ENCODE peak calls at places on chromosomes 7 and 10, in five cellular contexts. One of them, this sample, is unnamed.

GRCh38 chr10:72808001-72808400 is 85.5 kb upstream of the OIT3 start:
- DNase-seq in aorta: no peak
- DNase-seq in fibroblast of pulmonary artery: no peak
- DNase-seq in Peyer's patch: no peak
- DNase-seq in A549: no peak
- DNase-seq in this sample: no peak

GRCh38 chr7:118573065-118573464 is 348.6 kb downstream of the ANKRD7 start:
- DNase-seq in aorta: no peak
- DNase-seq in fibroblast of pulmonary artery: no peak
- DNase-seq in Peyer's patch: no peak
- DNase-seq in A549: no peak
- DNase-seq in this sample: no peak

GRCh38 chr10:33306126-33306525 is 28.3 kb downstream of the NRP1 start:
- DNase-seq in aorta: no peak
- DNase-seq in fibroblast of pulmonary artery: peak; percentile 33
- DNase-seq in Peyer's patch: no peak
- DNase-seq in A549: no peak
- DNase-seq in this sample: peak; percentile 44

GRCh38 chr7:41247128-41247865 is 455.6 kb downstream of the INHBA start:
- DNase-seq in aorta: no peak
- DNase-seq in fibroblast of pulmonary artery: no peak
- DNase-seq in Peyer's patch: no peak
- DNase-seq in A549: no peak
- DNase-seq in this sample: no peak

GRCh38 chr7:140230517-140230861 is 53.7 kb upstream of the KDM7A start:
- DNase-seq in aorta: peak; percentile 80
- DNase-seq in fibroblast of pulmonary artery: no peak
- DNase-seq in Peyer's patch: peak; percentile 82
- DNase-seq in A549: no peak
- DNase-seq in this sample: peak; percentile 3

GRCh38 chr10:46557319-46558140 is 1.1 kb upstream of the GPRIN2 start:
- DNase-seq in aorta: peak; percentile 81
- DNase-seq in fibroblast of pulmonary artery: no peak
- DNase-seq in Peyer's patch: peak; percentile 58
- DNase-seq in A549: no peak
- DNase-seq in this sample: no peak

GRCh38 chr7:112232212-112232978 is 25.9 kb downstream of the ZNF277 start:
- DNase-seq in aorta: no peak
- DNase-seq in fibroblast of pulmonary artery: no peak
- DNase-seq in Peyer's patch: no peak
- DNase-seq in A549: no peak
- DNase-seq in this sample: no peak

GRCh38 chr10:118002581-118002980 is 44.2 kb downstream of the RAB11FIP2 start:
- DNase-seq in aorta: no peak
- DNase-seq in fibroblast of pulmonary artery: peak; percentile 60
- DNase-seq in Peyer's patch: no peak
- DNase-seq in A549: peak; percentile 57
- DNase-seq in this sample: peak; percentile 64

GRCh38 chr7:91569702-91570457 is 305.6 kb downstream of the FZD1 start:
- DNase-seq in aorta: no peak
- DNase-seq in fibroblast of pulmonary artery: no peak
- DNase-seq in Peyer's patch: no peak
- DNase-seq in A549: no peak
- DNase-seq in this sample: peak; percentile 43

GRCh38 chr10:98374176-98374969 is 40.6 kb downstream of the PYROXD2 start:
- DNase-seq in aorta: no peak
- DNase-seq in fibroblast of pulmonary artery: peak; percentile 61
- DNase-seq in Peyer's patch: no peak
- DNase-seq in A549: no peak
- DNase-seq in this sample: peak; percentile 51

GRCh38 chr10:79399242-79399831 is 46.1 kb downstream of the ZCCHC24 start:
- DNase-seq in aorta: peak; percentile 95
- DNase-seq in fibroblast of pulmonary artery: peak; percentile 97
- DNase-seq in Peyer's patch: peak; percentile 69
- DNase-seq in A549: no peak
- DNase-seq in this sample: peak; percentile 98

GRCh38 chr10:121597504-121598241 is 571 bp downstream of the FGFR2 start:
- DNase-seq in aorta: peak; percentile 79
- DNase-seq in fibroblast of pulmonary artery: no peak
- DNase-seq in Peyer's patch: no peak
- DNase-seq in A549: no peak
- DNase-seq in this sample: no peak

GRCh38 chr10:48659790-48660189 is 24.9 kb upstream of the WDFY4 start:
- DNase-seq in aorta: no peak
- DNase-seq in fibroblast of pulmonary artery: peak; percentile 21
- DNase-seq in Peyer's patch: no peak
- DNase-seq in A549: no peak
- DNase-seq in this sample: no peak

GRCh38 chr10:113384181-113384580 is 168.7 kb upstream of the HABP2 start:
- DNase-seq in aorta: no peak
- DNase-seq in fibroblast of pulmonary artery: no peak
- DNase-seq in Peyer's patch: no peak
- DNase-seq in A549: no peak
- DNase-seq in this sample: no peak

GRCh38 chr10:113385021-113385975 is 167.6 kb upstream of the HABP2 start:
- DNase-seq in aorta: peak; percentile 90
- DNase-seq in fibroblast of pulmonary artery: peak; percentile 92
- DNase-seq in Peyer's patch: peak; percentile 67
- DNase-seq in A549: peak; percentile 84
- DNase-seq in this sample: peak; percentile 96

GRCh38 chr10:113382691-113383090 is 170.2 kb upstream of the HABP2 start:
- DNase-seq in aorta: no peak
- DNase-seq in fibroblast of pulmonary artery: no peak
- DNase-seq in Peyer's patch: no peak
- DNase-seq in A549: no peak
- DNase-seq in this sample: peak; percentile 47

GRCh38 chr10:113386005-113386404 is 166.8 kb upstream of the HABP2 start:
- DNase-seq in aorta: peak; percentile 85
- DNase-seq in fibroblast of pulmonary artery: peak; percentile 26
- DNase-seq in Peyer's patch: no peak
- DNase-seq in A549: peak; percentile 13
- DNase-seq in this sample: peak; percentile 58

DNA sequence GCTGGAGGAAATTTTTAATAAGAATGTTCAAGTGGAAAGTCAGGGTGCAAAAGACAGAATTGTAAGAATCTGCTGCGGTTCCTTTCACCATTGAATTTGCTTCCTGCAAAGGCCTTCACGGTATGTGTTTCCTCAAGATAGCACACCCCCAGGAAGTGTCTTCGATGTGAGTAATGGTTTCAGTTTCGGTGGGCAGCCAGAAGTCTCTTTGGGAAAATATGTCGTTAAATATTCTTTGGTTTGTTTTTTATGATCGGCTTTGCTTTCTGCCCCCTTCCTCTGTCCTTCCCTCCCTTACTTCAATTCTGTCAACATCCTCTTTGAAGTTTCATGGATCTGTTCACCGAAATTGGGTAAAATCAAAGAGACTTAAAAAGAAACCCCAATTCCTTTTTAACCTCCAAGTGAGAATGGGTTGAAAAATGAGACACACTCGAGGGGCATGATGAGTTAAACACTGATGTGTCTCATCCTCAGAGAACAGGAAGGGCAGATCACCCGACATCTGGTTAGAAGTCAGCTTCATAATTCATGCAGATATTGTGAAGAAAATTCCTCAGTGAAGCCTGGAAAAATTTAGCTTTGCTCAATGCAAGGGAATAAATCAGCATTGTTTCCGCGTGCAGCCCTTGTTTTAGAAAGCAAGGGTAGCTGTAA is 170.8 kb upstream of the HABP2 start:
- DNase-seq in aorta: no peak
- DNase-seq in fibroblast of pulmonary artery: peak; percentile 79
- DNase-seq in Peyer's patch: no peak
- DNase-seq in A549: no peak
- DNase-seq in this sample: peak; percentile 82
- H3K4me3 ChIP-seq in aorta: no peak overlapping the region
- H3K4me3 ChIP-seq in fibroblast of pulmonary artery: peak overlapping the region; percentile 48
- H3K4me3 ChIP-seq in Peyer's patch: peak overlapping the region; percentile 22
- H3K4me3 ChIP-seq in A549: no peak overlapping the region
- H3K4me3 ChIP-seq in this sample: peak overlapping the region; percentile 46

DNA sequence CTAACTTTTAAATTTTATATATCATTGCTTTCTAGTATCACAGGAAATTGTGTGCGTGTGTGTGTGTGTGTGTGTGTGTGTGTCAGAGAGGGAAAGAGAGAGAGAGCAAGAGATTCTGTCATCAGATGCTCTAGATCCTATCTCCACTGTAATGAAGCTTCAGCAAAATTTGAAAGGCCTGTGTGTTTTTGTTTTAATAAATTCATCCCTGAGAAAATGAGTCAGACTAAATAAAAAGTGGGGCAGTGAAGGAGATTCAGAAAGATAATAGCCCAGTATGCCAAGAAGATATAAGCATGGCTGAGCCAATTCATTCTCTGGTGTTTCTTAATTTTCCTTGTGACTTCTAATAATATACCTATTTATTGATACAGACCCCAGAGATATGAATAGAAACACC is 184.2 kb upstream of the TMEM196 start:
- DNase-seq in aorta: no peak
- DNase-seq in fibroblast of pulmonary artery: peak; percentile 31
- DNase-seq in Peyer's patch: no peak
- DNase-seq in A549: peak; percentile 12
- DNase-seq in this sample: peak; percentile 55
- H3K4me3 ChIP-seq in aorta: no peak overlapping the region
- H3K4me3 ChIP-seq in fibroblast of pulmonary artery: no peak overlapping the region
- H3K4me3 ChIP-seq in Peyer's patch: no peak overlapping the region
- H3K4me3 ChIP-seq in A549: no peak overlapping the region
- H3K4me3 ChIP-seq in this sample: no peak overlapping the region

GRCh38 chr10:68470300-68470699 is 1.5 kb downstream of the DNA2 start:
- DNase-seq in aorta: no peak
- DNase-seq in fibroblast of pulmonary artery: no peak
- DNase-seq in Peyer's patch: no peak
- DNase-seq in A549: no peak
- DNase-seq in this sample: no peak
- H3K4me3 ChIP-seq in aorta: no peak overlapping the region
- H3K4me3 ChIP-seq in fibroblast of pulmonary artery: peak overlapping the region; percentile 90
- H3K4me3 ChIP-seq in Peyer's patch: no peak overlapping the region
- H3K4me3 ChIP-seq in A549: peak overlapping the region; percentile 73
- H3K4me3 ChIP-seq in this sample: peak overlapping the region; percentile 86

DNA sequence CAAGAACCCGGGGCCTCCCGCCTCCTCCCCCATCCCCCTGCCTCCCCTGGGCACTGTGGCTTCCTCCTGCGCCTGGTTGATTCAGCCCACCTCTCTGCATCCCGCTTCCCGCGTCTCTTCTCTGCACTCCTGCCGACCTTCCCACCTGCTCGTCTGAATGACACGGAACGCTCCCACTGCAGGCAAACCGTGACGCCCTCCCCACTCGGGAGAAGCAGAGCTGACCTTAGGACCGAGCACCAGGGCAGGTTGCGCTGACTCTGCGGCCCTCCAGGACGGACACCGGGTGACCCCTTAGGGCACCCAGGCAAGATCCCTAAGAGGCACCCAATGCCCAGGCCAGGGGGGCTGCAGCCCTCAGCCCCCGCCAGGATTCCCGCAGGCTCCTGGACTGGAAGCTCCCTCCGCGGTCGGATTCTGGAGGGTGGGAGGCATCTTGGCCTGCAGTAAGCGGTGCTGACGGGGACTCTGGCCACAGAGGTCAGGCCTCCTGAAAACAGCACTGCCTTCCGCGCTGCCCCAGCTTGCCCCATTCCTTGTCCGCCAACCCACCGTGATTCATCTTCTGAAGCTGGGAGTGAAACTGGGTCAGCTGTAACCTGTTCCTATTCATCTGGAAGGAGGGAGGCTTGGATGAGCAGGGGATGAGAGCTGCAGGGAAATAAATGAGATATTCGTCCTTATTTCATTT is 965 bp downstream of the CALML3 start:
- DNase-seq in aorta: peak; percentile 68
- DNase-seq in fibroblast of pulmonary artery: no peak
- DNase-seq in Peyer's patch: peak; percentile 30
- DNase-seq in A549: no peak
- DNase-seq in this sample: no peak
- H3K4me3 ChIP-seq in aorta: no peak overlapping the region
- H3K4me3 ChIP-seq in fibroblast of pulmonary artery: no peak overlapping the region
- H3K4me3 ChIP-seq in Peyer's patch: no peak overlapping the region
- H3K4me3 ChIP-seq in A549: no peak overlapping the region
- H3K4me3 ChIP-seq in this sample: no peak overlapping the region

DNA sequence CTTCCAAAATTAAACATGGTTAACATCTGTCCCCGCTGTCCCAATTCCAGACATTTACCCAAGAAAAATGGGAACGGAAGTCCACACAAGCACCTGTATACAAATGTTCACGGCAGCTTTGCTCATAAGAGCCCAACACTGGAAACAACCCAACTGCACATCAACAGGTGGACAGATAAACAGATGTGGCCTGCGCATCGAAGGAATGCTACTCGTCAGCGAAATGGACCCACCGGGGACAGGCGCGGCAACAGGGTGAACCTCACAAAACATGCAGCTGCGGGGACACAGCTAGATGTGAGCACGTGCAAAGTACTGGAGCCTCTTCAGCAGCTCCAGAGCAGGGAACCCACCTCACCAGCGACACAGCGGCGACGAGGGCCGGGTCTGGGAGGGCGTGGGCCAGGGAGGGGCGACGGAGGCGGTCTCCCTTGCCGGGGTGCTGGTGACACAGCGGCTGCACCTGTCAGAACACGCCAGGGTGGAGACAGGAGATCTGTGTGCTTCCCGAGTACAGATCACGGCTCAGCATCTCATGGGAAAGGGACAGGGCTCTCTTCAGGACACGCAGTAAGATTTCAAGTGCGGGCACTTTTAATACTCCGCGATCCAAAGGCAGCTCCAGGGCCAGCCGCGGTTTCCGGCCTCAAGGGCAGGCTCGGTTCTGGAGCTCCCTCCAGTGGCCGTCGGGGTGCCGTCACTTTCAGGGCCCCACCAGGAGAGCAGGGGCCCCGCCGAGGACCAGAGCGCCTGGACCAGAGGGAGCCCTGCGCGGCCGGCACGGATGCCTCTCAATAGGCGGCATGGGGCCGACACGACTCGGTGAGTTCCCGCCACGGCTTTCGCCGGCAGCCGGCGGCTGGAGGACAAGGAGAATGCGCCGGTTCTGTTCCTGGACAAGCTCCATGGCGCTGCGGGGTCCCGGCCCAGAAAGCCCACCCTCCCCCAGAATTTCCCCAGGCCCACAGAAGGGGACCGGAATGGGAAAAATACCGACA is 21.2 kb downstream of the GPR146 start:
- DNase-seq in aorta: peak; percentile 96
- DNase-seq in fibroblast of pulmonary artery: peak; percentile 77
- DNase-seq in Peyer's patch: peak; percentile 89
- DNase-seq in A549: peak; percentile 72
- DNase-seq in this sample: peak; percentile 62
- H3K4me3 ChIP-seq in aorta: no peak overlapping the region
- H3K4me3 ChIP-seq in fibroblast of pulmonary artery: no peak overlapping the region
- H3K4me3 ChIP-seq in Peyer's patch: peak overlapping the region; percentile 7
- H3K4me3 ChIP-seq in A549: no peak overlapping the region
- H3K4me3 ChIP-seq in this sample: no peak overlapping the region

DNA sequence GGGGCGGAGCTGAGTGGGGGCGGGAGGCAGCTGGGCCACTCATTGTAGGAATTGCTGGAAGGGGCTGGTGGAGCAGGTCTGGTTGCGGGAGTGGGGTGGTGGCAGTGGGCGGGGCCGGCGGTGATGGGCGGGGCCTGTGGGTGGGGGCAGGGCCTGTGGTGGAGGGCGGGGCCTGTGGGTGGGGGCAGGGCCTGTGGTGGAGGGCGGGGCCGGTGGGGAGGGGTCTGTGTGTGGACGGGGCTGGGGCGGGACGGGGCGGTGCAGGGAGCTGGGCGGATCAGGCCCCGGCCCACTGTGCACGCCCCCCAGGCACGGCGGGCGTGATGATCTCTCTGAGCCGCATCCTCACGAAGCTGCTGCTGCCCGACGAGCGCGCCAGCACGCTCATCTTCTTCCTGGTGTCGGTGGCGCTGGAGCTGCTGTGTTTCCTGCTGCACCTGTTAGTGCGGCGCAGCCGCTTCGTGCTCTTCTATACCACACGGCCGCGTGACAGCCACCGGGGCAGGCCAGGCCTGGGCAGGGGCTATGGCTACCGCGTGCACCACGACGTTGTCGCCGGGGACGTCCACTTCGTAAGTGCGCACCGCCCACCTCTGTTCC is 14.0 kb downstream of the SLC29A4 start:
- DNase-seq in aorta: no peak
- DNase-seq in fibroblast of pulmonary artery: no peak
- DNase-seq in Peyer's patch: no peak
- DNase-seq in A549: no peak
- DNase-seq in this sample: no peak
- H3K4me3 ChIP-seq in aorta: no peak overlapping the region
- H3K4me3 ChIP-seq in fibroblast of pulmonary artery: no peak overlapping the region
- H3K4me3 ChIP-seq in Peyer's patch: peak overlapping the region; percentile 30
- H3K4me3 ChIP-seq in A549: no peak overlapping the region
- H3K4me3 ChIP-seq in this sample: no peak overlapping the region

This sample was measured in AG10803.